ENCODE peak calls at places on chromosome 11, in four cellular contexts. I is mammary epithelial cell, M is GM23248, Z is HCT116. F is an unnamed sample.

GRCh38 chr11:20050551-20051333 is 109.5 kb downstream of the DBX1 start:
- DNase-seq in M (no peak), I (peak), Z (no peak), F (no peak)

GRCh38 chr11:2194877-2195755 is 23.5 kb upstream of the TH start:
- DNase-seq in I (peak), M (peak), Z (no peak), F (peak)

GRCh38 chr11:66188580-66188979 is 79.9 kb upstream of the RAB1B start:
- DNase-seq in M (peak), Z (no peak), I (peak), F (no peak)

GRCh38 chr11:69155302-69156198 is at the start of gene SMIM38:
- DNase-seq in Z (no peak), I (no peak), M (no peak), F (no peak)

GRCh38 chr11:116093065-116093464 is 588.9 kb upstream of the CADM1 start:
- DNase-seq in I (no peak), Z (no peak), M (no peak), F (no peak)

GRCh38 chr11:44894217-44894617 is 56.5 kb downstream of the TP53I11 start:
- DNase-seq in I (peak), Z (peak), M (peak), F (peak)

GRCh38 chr11:99934008-99934407 is 753.1 kb upstream of the ARHGAP42 start:
- DNase-seq in I (no peak), Z (no peak), M (peak), F (no peak)

GRCh38 chr11:79440451-79441158 is at the start of gene TENM4:
- DNase-seq in M (peak), I (peak), Z (no peak), F (peak)

GRCh38 chr11:56521955-56522354 is 21.1 kb downstream of the OR5M11 start:
- DNase-seq in M (peak), I (no peak), Z (no peak), F (peak)

GRCh38 chr11:10158461-10158860 is 135.6 kb downstream of the SBF2 start:
- DNase-seq in I (peak), Z (no peak), M (peak), F (no peak)

GRCh38 chr11:20156280-20156875 is 3.9 kb downstream of the DBX1 start:
- DNase-seq in Z (no peak), M (no peak), I (no peak), F (peak)

GRCh38 chr11:14267861-14268635 is 90.9 kb downstream of the RRAS2 start:
- DNase-seq in M (no peak), I (no peak), Z (no peak), F (no peak)

GRCh38 chr11:124724854-124725718 is 14.7 kb upstream of the NRGN start:
- DNase-seq in Z (no peak), M (no peak), I (no peak), F (no peak)

GRCh38 chr11:124718801-124719200 is 20.9 kb upstream of the NRGN start:
- DNase-seq in M (no peak), I (no peak), Z (no peak), F (no peak)

GRCh38 chr11:124719534-124719933 is 20.2 kb upstream of the NRGN start:
- DNase-seq in M (no peak), I (no peak), Z (no peak), F (no peak)

GRCh38 chr11:124725719-124726105 is 14.0 kb upstream of the NRGN start:
- DNase-seq in I (peak), M (peak), Z (no peak), F (no peak)

DNA sequence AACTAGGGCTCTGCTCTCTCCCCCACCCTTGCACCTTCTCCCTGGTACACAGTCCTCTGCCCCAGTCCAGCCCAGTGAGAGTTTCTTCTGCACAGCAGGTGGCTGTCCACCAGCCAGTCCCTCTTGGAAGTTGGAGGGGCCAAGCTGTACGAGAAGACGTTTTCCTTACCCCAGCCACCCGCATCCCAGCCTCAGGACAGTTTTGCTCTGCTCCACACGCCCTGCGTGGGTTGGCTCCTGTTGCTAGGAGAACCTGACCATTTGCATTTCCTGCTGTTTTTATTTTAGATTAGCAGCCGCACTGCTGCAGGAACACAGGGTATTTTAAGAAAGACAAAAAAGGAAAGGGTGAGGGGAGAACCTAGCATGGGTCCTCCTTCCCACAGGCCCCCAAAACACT is 17.6 kb upstream of the NRGN start:
- DNase-seq in I (no peak), Z (no peak), M (no peak), F (no peak)
- H2AFZ ChIP-seq in I (no peak), Z (no peak), M (no peak), F (no peak)

DNA sequence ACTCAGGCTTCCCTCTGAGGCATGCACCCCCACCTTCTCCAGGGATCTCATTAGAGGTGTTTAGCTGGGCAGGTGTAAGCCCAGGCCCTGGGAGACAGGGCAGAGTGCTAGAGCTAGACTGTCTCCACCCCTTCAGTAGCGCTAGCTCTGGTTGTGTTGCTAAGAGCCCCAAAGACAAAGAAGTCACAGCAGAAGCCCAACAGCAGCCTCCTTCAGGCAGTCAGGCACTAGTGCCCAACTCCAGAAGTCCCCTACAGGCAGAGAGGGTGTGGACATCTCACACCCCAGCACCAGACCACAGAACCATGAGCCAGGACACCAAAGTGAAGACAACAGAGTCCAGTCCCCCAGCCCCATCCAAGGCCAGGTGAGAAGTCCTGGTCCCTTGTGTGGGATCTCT is at the start of gene CNGA4:
- DNase-seq in Z (no peak), I (no peak), M (no peak), F (no peak)
- H2AFZ ChIP-seq in Z (no peak), I (no peak), M (no peak), F (no peak)

GRCh38 chr11:15800121-15800800 is 556.1 kb downstream of the SOX6 start:
- DNase-seq in Z (no peak), M (peak), I (peak), F (no peak)
- H2AFZ ChIP-seq in Z (no peak), M (no peak), I (peak), F (no peak)

GRCh38 chr11:95576149-95576851 is 213.3 kb downstream of the FAM76B start:
- DNase-seq in I (no peak), Z (no peak), M (no peak), F (no peak)

GRCh38 chr11:95575517-95575916 is 214.1 kb downstream of the FAM76B start:
- DNase-seq in Z (no peak), I (no peak), M (no peak), F (no peak)

DNA sequence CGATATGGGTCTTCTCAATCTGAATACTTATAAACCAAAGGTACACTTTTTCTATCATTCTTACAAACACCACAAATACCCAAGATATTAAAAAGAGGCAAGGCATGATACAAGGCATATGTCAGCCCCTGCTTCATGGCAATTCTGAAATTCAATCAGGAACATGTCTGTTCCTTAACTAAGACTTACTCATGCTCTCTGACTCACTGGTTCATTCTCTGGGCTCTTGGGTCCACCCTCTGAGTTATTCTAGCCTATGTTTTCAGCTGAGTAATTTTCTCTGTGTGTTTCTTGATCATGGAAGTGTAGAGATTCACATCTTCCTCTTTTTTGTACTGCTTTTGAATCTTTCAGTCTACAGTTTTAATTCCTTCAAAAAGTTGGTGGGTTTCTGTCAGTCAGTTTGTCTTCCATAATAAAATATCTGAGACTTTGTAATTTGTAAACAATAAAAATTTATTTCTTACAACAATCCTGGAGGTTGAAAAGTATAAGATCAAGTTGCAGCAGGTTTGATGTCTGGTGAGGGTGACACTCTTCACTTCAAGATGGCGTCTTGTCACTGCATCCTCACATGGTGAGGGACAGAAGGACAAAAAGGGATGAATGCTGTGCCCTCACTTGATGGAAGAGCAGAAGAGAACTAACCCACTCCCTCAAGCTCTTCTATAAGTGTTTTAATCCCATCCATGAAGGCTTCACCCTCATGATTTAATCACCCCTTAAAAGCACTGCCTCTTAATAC is 211.7 kb downstream of the FAM76B start:
- DNase-seq in Z (no peak), I (peak), M (peak), F (no peak)
- H2AFZ ChIP-seq in Z (no peak), I (peak), M (peak), F (no peak)

GRCh38 chr11:111515591-111515990 is 1.0 kb downstream of the HOATZ start:
- DNase-seq in M (no peak), Z (no peak), I (no peak), F (no peak)
- H2AFZ ChIP-seq in M (no peak), Z (no peak), I (no peak), F (peak)

GRCh38 chr11:35683728-35684339 is 21.3 kb downstream of the TRIM44 start:
- DNase-seq in M (peak), Z (no peak), I (peak), F (no peak)
- H2AFZ ChIP-seq in M (no peak), Z (no peak), I (no peak), F (no peak)

DNA sequence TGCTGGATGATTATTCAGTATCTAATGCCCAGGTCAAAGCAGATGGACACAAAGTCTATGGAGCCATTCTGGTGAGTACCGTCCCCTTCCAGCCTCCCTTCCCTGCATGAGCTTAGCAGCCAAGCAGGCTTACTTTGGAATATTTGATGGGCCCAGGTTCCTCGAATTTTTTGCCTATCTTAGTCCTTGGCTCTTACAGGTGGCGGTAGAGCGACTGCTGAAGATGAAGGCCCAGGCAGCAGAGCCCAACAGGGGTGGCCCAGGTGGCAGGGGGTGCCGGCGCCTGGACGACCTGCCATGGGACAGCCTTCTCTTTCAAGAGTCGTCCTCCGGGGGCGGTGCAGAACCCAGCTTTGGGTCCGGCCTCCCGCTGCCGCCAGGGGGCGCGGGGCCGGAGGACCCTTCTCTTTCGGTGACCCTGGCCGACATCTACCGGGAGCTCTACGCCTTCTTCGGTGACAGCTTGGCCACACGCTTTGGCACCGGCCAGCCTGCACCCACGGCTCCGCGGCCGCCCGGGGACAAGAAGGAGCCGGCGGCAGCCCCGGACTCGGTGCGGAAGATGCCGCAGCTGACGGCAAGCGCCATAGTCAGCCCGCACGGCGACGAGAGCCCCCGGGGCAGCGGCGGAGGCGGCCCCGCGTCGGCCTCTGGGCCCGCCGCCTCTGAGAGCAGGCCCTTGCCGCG is 741 bp upstream of the TMEM179B start:
- DNase-seq in M (peak), Z (peak), I (peak), F (peak)
- H2AFZ ChIP-seq in M (peak), Z (no peak), I (peak), F (no peak)

GRCh38 chr11:75627879-75628668 is 40.8 kb downstream of the MAP6 start:
- DNase-seq in I (no peak), Z (no peak), M (peak), F (no peak)
- H2AFZ ChIP-seq in I (no peak), Z (no peak), M (no peak), F (peak)

F was measured in SK-N-SH.